ENCODE peak calls at places on chromosomes 16 and 17, in nine cellular contexts. P is naive thymus-derived CD8-positive, alpha-beta T cell; C is activated naive CD4-positive, alpha-beta T cell treated with anti-CD3 and anti-CD28 coated beads, Interleukin-2, amount 50 U/mL, for 72 hours; T is CD4-positive, CD25-positive, alpha-beta regulatory T cell; F is AG08395; N is GM03348; M is esophagus squamous epithelium; O is neural progenitor cell; Z is NB4. D is an unnamed sample.

GRCh38 chr16:83355570-83356218 is 452.1 kb upstream of the HSBP1 start:
- DNase-seq in P (no peak), C (no peak), T (no peak), F (no peak), N (no peak), M (no peak), O (no peak), Z (no peak), D (no peak)

GRCh38 chr16:53131363-53132071 is 76.7 kb downstream of the CHD9 start:
- DNase-seq in P (peak; percentile 52), C (peak; percentile 39), T (peak; percentile 42), F (peak; percentile 64), N (peak; percentile 78), M (no peak), O (no peak), Z (peak; percentile 63), D (peak; percentile 11)

GRCh38 chr17:50631195-50631907 is 3.3 kb upstream of the ABCC3 start:
- DNase-seq in P (no peak), C (no peak), T (no peak), F (no peak), N (no peak), M (no peak), O (no peak), Z (no peak), D (no peak)

GRCh38 chr16:57995721-57996405 is 4.6 kb downstream of the ZNF319 start:
- DNase-seq in P (no peak), C (no peak), T (no peak), F (no peak), N (no peak), M (no peak), O (no peak), Z (no peak), D (no peak)

GRCh38 chr17:82228278-82228841 is 482 bp upstream of the SLC16A3 start:
- DNase-seq in P (peak; percentile 61), C (peak; percentile 62), T (peak; percentile 89), F (no peak), N (no peak), M (no peak), O (peak; percentile 57), Z (peak; percentile 90), D (no peak)

GRCh38 chr16:68069511-68070248 is 15.5 kb upstream of the NFATC3 start:
- DNase-seq in P (no peak), C (no peak), T (peak; percentile 84), F (no peak), N (no peak), M (no peak), O (no peak), Z (peak; percentile 67), D (no peak)

GRCh38 chr17:1109606-1110523 is 69.9 kb downstream of the ABR start:
- DNase-seq in P (no peak), C (peak; percentile 53), T (no peak), F (no peak), N (no peak), M (no peak), O (peak; percentile 78), Z (peak; percentile 69), D (peak; percentile 58)

GRCh38 chr16:73418051-73418450 is 370.1 kb upstream of the ZFHX3 start:
- DNase-seq in P (no peak), C (no peak), T (no peak), F (no peak), N (no peak), M (no peak), O (no peak), Z (no peak), D (no peak)

GRCh38 chr16:87391324-87391949 is 699 bp upstream of the MAP1LC3B start:
- DNase-seq in P (no peak), C (no peak), T (no peak), F (no peak), N (peak; percentile 44), M (no peak), O (peak; percentile 77), Z (no peak), D (no peak)